ENCODE peak calls at places on chromosomes 11 and 22, in four cellular contexts. Q, Z, U and W are unnamed samples.

GRCh38 chr11:1052133-1053011 is 15.9 kb upstream of the MUC6 start:
- DNase-seq in Q (no peak), Z (no peak), U (no peak), W (no peak)

GRCh38 chr11:79263001-79263400 is 177.8 kb downstream of the TENM4 start:
- DNase-seq in Q (no peak), Z (no peak), U (no peak), W (no peak)

GRCh38 chr11:9893474-9893873 is 229.6 kb downstream of the SWAP70 start:
- DNase-seq in Q (no peak), Z (no peak), U (no peak), W (no peak)

GRCh38 chr11:69060806-69061712 is 12.3 kb downstream of the TPCN2 start:
- DNase-seq in Q (no peak), Z (no peak), U (no peak), W (no peak)

GRCh38 chr22:21003782-21004181 is 1.9 kb upstream of the THAP7 start:
- DNase-seq in Q (no peak), Z (no peak), U (no peak), W (no peak)

GRCh38 chr11:7555067-7555699 is 41.4 kb downstream of the PPFIBP2 start:
- DNase-seq in Q (no peak), Z (no peak), U (no peak), W (no peak)

GRCh38 chr22:27993201-27993635 is 74.2 kb upstream of the PITPNB start:
- DNase-seq in Q (no peak), Z (no peak), U (no peak), W (no peak)

GRCh38 chr22:33811686-33812085 is 108.6 kb downstream of the LARGE1 start:
- DNase-seq in Q (peak; percentile 4), Z (peak; percentile 5), U (no peak), W (no peak)

GRCh38 chr11:23311986-23312940 is 452.0 kb upstream of the CCDC179 start:
- DNase-seq in Q (peak; percentile 51), Z (no peak), U (no peak), W (no peak)

GRCh38 chr11:130580372-130580771 is 131.9 kb downstream of the ADAMTS15 start:
- DNase-seq in Q (peak; percentile 94), Z (no peak), U (no peak), W (no peak)

GRCh38 chr22:26608129-26608528 is 9.7 kb downstream of the CRYBB1 start:
- DNase-seq in Q (no peak), Z (no peak), U (no peak), W (no peak)

GRCh38 chr11:15073361-15074205 is at the start of gene CALCB:
- DNase-seq in Q (no peak), Z (no peak), U (no peak), W (no peak)

GRCh38 chr22:40189979-40190378 is 12.3 kb downstream of the TNRC6B start:
- DNase-seq in Q (no peak), Z (no peak), U (no peak), W (no peak)

GRCh38 chr11:95324826-95325225 is 93.8 kb upstream of the SESN3 start:
- DNase-seq in Q (no peak), Z (no peak), U (no peak), W (no peak)

GRCh38 chr11:1652026-1652425 is 22.5 kb downstream of the KRTAP5-5 start:
- DNase-seq in Q (no peak), Z (no peak), U (no peak), W (no peak)

GRCh38 chr11:80297808-80298460 is 857.1 kb upstream of the TENM4 start:
- DNase-seq in Q (peak; percentile 82), Z (peak; percentile 34), U (no peak), W (no peak)

GRCh38 chr11:36352919-36353318 is 56.8 kb downstream of the PRR5L start:
- DNase-seq in Q (no peak), Z (no peak), U (no peak), W (no peak)

GRCh38 chr11:37449146-37449545 is 851.1 kb upstream of the RAG2 start:
- DNase-seq in Q (peak; percentile 51), Z (peak; percentile 16), U (no peak), W (no peak)

GRCh38 chr11:130217133-130217631 is 57.6 kb downstream of the ST14 start:
- DNase-seq in Q (no peak), Z (no peak), U (no peak), W (no peak)

GRCh38 chr11:114250993-114251796 is 45.0 kb upstream of the NNMT start:
- DNase-seq in Q (no peak), Z (no peak), U (peak; percentile 65), W (no peak)

GRCh38 chr22:23237201-23237798 is 57.0 kb downstream of the BCR start:
- DNase-seq in Q (no peak), Z (no peak), U (peak; percentile 57), W (no peak)

GRCh38 chr11:65132988-65133700 is 1.2 kb downstream of the SYVN1 start:
- DNase-seq in Q (no peak), Z (no peak), U (peak; percentile 77), W (no peak)

GRCh38 chr22:37848587-37849088 is 581 bp upstream of the EIF3L start:
- DNase-seq in Q (no peak), Z (no peak), U (no peak), W (no peak)

GRCh38 chr11:528815-529728 is 6.3 kb downstream of the HRAS start:
- DNase-seq in Q (no peak), Z (no peak), U (no peak), W (no peak)

GRCh38 chr11:44731685-44732411 is 5.1 kb downstream of the TSPAN18 start:
- DNase-seq in Q (no peak), Z (no peak), U (no peak), W (no peak)

GRCh38 chr22:16970446-16970845 is 37.6 kb downstream of the GAB4 start:
- DNase-seq in Q (no peak), Z (no peak), U (no peak), W (no peak)

GRCh38 chr11:75673977-75674582 is 5.2 kb upstream of the MAP6 start:
- DNase-seq in Q (peak; percentile 29), Z (no peak), U (peak; percentile 43), W (no peak)

GRCh38 chr11:126345759-126346585 is 9.5 kb upstream of the ST3GAL4 start:
- DNase-seq in Q (peak; percentile 74), Z (no peak), U (peak; percentile 83), W (no peak)

GRCh38 chr22:25996669-25997068 is 172.6 kb upstream of the SEZ6L start:
- DNase-seq in Q (no peak), Z (no peak), U (no peak), W (no peak)

GRCh38 chr11:79691445-79691844 is 250.6 kb upstream of the TENM4 start:
- DNase-seq in Q (no peak), Z (no peak), U (no peak), W (no peak)

GRCh38 chr11:62921573-62922188 is 518 bp upstream of the CHRM1 start:
- DNase-seq in Q (peak; percentile 7), Z (no peak), U (peak; percentile 34), W (no peak)

GRCh38 chr11:62923634-62924411 is 2.7 kb upstream of the CHRM1 start:
- DNase-seq in Q (no peak), Z (no peak), U (peak; percentile 43), W (no peak)

GRCh38 chr11:62921201-62921572 is at the start of gene CHRM1:
- DNase-seq in Q (no peak), Z (no peak), U (no peak), W (no peak)

GRCh38 chr11:62922189-62922589 is 1.0 kb upstream of the CHRM1 start:
- DNase-seq in Q (no peak), Z (no peak), U (no peak), W (no peak)

DNA sequence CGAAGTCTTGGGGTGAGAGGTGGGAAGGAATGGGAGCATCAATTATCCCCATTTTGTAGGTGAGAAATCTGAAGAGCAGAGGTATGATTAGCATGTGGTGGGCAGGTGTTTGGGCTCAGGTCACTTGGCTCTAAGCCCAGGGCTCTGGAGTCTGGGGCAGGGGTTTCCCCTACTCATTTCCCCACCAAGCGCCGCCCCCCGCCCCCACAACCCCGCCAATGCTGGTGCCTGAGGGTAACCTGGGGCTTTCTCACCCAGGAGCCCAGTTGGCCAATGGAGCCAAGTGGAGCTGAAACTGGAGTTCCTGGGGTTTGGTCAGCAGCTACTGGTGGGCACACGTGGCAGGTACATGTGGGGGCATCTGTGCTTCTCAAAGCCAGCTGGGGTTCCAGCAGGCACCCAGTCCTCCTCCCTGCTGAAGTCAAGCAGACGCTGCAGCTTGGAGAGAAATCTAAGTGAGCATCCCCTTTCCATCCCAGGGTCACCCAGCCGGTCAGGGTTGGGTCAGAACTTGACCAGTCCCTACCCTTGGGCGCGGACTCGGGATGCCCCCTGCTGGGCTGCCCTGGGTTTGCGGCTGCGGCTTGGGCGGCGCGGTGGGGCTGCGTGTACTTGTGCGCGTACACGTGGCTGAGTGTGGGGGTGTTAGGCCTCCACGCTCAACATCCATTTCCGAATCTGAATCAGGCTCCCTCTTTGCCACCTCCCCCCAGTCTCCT is 1.6 kb upstream of the CHRM1 start:
- DNase-seq in Q (no peak), Z (no peak), U (peak; percentile 85), W (no peak)
- TF ChIP-seq CTCF in Q (peak; percentile 70), Z (peak; percentile 53), U (peak; percentile 80), W (no peak)

DNA sequence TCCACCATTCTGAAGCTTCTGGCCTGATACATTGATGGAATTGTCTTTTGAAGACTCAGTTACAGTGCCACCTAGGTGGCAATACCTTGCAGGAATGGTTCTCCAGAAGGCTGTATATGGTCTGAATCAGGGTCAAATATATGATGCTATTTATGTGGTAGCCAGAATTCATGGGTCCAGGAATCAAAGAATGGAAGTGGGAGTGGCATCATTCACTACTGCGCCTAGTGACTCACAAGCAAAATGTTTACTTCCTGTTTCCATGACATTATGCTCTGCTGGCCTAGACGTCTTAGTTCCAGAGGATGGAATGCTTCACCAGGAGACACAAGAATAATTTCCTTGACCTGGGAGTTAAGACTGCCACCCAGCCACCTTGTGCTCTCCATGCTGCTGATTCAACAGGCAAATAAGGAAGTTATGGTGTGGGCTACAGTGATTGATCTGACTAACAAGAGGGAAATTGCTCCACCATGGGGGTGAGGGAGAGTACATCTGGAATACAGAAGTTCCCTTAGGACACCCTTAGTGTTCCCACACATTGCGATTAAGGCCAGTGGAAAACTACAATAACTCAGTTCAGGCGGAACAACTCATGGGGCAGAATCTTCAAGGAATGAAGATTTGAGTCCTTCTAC is 491.8 kb downstream of the ETS1 start:
- DNase-seq in Q (peak; percentile 94), Z (peak; percentile 58), U (no peak), W (no peak)
- TF ChIP-seq CTCF in Q (peak; percentile 29), Z (no peak), U (no peak), W (no peak)

GRCh38 chr11:119000906-119001305 is 3.0 kb downstream of the CENATAC start:
- DNase-seq in Q (no peak), Z (no peak), U (no peak), W (no peak)

GRCh38 chr11:118997627-118998387 is at the start of gene CENATAC:
- DNase-seq in Q (peak; percentile 80), Z (no peak), U (peak; percentile 99), W (peak; percentile 69)

GRCh38 chr11:118998822-118999221 is 884 bp downstream of the CENATAC start:
- DNase-seq in Q (peak; percentile 58), Z (no peak), U (peak; percentile 28), W (peak; percentile 45)

GRCh38 chr11:118998388-118998717 is 415 bp downstream of the CENATAC start:
- DNase-seq in Q (no peak), Z (no peak), U (no peak), W (no peak)

GRCh38 chr11:118996926-118997626 is 862 bp upstream of the CENATAC start:
- DNase-seq in Q (no peak), Z (no peak), U (peak; percentile 60), W (no peak)
- TF ChIP-seq CTCF in Q (peak; percentile 58), Z (no peak), U (peak; percentile 47), W (no peak)

GRCh38 chr11:107780775-107781174 is 68.9 kb upstream of the SLN start:
- DNase-seq in Q (no peak), Z (no peak), U (no peak), W (no peak)
- TF ChIP-seq CTCF in Q (peak; percentile 2), Z (no peak), U (no peak), W (no peak)